ENCODE peak calls at places on chromosome 1, in eight cellular contexts. I, E, O, L, J, H, V and Q are unnamed samples.
A peak's percentile ranks its signal among the peaks of the same experiment; 100 is the strongest.

GRCh38 chr1:12478612-12478985 is 139.4 kb downstream of the DHRS3 start:
- DNase-seq in I (no peak), E (no peak), O (no peak), L (no peak), J (no peak), H (peak; percentile 74), V (no peak), Q (no peak)

GRCh38 chr1:78355646-78356045 is 135.1 kb upstream of the PTGFR start:
- DNase-seq in I (no peak), E (no peak), O (no peak), L (no peak), J (no peak), H (no peak), V (no peak), Q (no peak)

GRCh38 chr1:76336951-76337371 is 262.4 kb downstream of the ST6GALNAC3 start:
- DNase-seq in I (no peak), E (peak; percentile 37), O (peak; percentile 67), L (peak; percentile 9), J (peak; percentile 93), H (no peak), V (peak; percentile 11), Q (no peak)

GRCh38 chr1:227372662-227373061 is 54.4 kb upstream of the CDC42BPA start:
- DNase-seq in I (peak; percentile 57), E (peak; percentile 53), O (no peak), L (no peak), J (no peak), H (no peak), V (no peak), Q (no peak)

GRCh38 chr1:206430031-206430983 is 40.0 kb upstream of the IKBKE start:
- DNase-seq in I (no peak), E (peak; percentile 32), O (no peak), L (no peak), J (no peak), H (no peak), V (peak; percentile 60), Q (no peak)

GRCh38 chr1:223230161-223230881 is 87.3 kb upstream of the TLR5 start:
- DNase-seq in I (no peak), E (peak; percentile 85), O (no peak), L (no peak), J (peak; percentile 62), H (peak; percentile 40), V (peak; percentile 96), Q (no peak)

GRCh38 chr1:1115830-1116700 is at the start of gene C1orf159:
- DNase-seq in I (peak; percentile 99), E (peak; percentile 98), O (peak; percentile 99), L (peak; percentile 97), J (peak; percentile 100), H (peak; percentile 98), V (peak; percentile 96), Q (peak; percentile 73)

GRCh38 chr1:224524679-224525078 is 90.1 kb upstream of the WDR26 start:
- DNase-seq in I (no peak), E (peak; percentile 76), O (no peak), L (no peak), J (no peak), H (no peak), V (peak; percentile 87), Q (no peak)

GRCh38 chr1:206809504-206810084 is 37.3 kb upstream of the IL10 start:
- DNase-seq in I (peak; percentile 50), E (peak; percentile 51), O (no peak), L (no peak), J (no peak), H (peak; percentile 67), V (peak; percentile 59), Q (no peak)

GRCh38 chr1:24098907-24099637 is 12.9 kb downstream of the MYOM3 start:
- DNase-seq in I (no peak), E (no peak), O (no peak), L (no peak), J (no peak), H (no peak), V (no peak), Q (no peak)